ENCODE peak calls at places on chromosomes 3 and 15, in six cellular contexts. M is HCT116, H is GM12878, B is K562, T is A549, Y is WTC11. R is an unnamed sample.

GRCh38 chr3:105965384-105965783 is 96.6 kb upstream of the CBLB start:
- DNase-seq in M (no peak), H (no peak), B (no peak), T (no peak), Y (no peak), R (no peak)

GRCh38 chr3:180252683-180253082 is 215.9 kb upstream of the PEX5L start:
- DNase-seq in M (no peak), H (no peak), B (no peak), T (no peak), Y (no peak), R (no peak)

GRCh38 chr3:115659253-115659652 is 35.9 kb downstream of the GAP43 start:
- DNase-seq in M (no peak), H (no peak), B (no peak), T (no peak), Y (no peak), R (no peak)

GRCh38 chr15:78130466-78131294 is 565 bp downstream of the CIB2 start:
- DNase-seq in M (no peak), H (no peak), B (peak; percentile 46), T (peak; percentile 25), Y (peak; percentile 27), R (no peak)

GRCh38 chr3:17373304-17373703 is 369.1 kb downstream of the TBC1D5 start:
- DNase-seq in M (no peak), H (no peak), B (no peak), T (no peak), Y (no peak), R (no peak)

GRCh38 chr15:57485869-57486268 is 105.8 kb upstream of the MYZAP start:
- DNase-seq in M (peak; percentile 79), H (no peak), B (no peak), T (peak; percentile 88), Y (peak; percentile 44), R (no peak)

GRCh38 chr3:141331370-141332318 is 36.7 kb upstream of the ZBTB38 start:
- DNase-seq in M (peak; percentile 8), H (peak; percentile 69), B (peak; percentile 92), T (peak; percentile 97), Y (no peak), R (peak; percentile 93)

GRCh38 chr3:118960876-118961275 is 73.8 kb downstream of the IGSF11 start:
- DNase-seq in M (no peak), H (no peak), B (peak; percentile 45), T (no peak), Y (no peak), R (no peak)

GRCh38 chr3:17733270-17733669 is 9.2 kb downstream of the TBC1D5 start:
- DNase-seq in M (no peak), H (no peak), B (no peak), T (no peak), Y (no peak), R (no peak)

GRCh38 chr3:100954199-100954935 is 38.9 kb downstream of the ABI3BP start:
- DNase-seq in M (no peak), H (no peak), B (no peak), T (no peak), Y (no peak), R (no peak)

GRCh38 chr15:40340038-40340739 is 550 bp downstream of the CCDC9B start:
- DNase-seq in M (no peak), H (no peak), B (no peak), T (peak; percentile 13), Y (no peak), R (no peak)

GRCh38 chr15:68400066-68400456 is 31.9 kb downstream of the ITGA11 start:
- DNase-seq in M (no peak), H (no peak), B (no peak), T (peak; percentile 86), Y (no peak), R (no peak)

GRCh38 chr15:69992326-69992725 is 105.4 kb downstream of the TLE3 start:
- DNase-seq in M (no peak), H (no peak), B (no peak), T (no peak), Y (no peak), R (no peak)

GRCh38 chr15:90300988-90301715 is 35.7 kb downstream of the NGRN start:
- DNase-seq in M (peak; percentile 47), H (no peak), B (peak; percentile 88), T (peak; percentile 84), Y (peak; percentile 92), R (peak; percentile 73)

GRCh38 chr3:28053759-28054158 is 187.7 kb upstream of the CMC1 start:
- DNase-seq in M (peak; percentile 75), H (no peak), B (no peak), T (peak; percentile 46), Y (no peak), R (no peak)

GRCh38 chr3:30193625-30194044 is 412.8 kb upstream of the TGFBR2 start:
- DNase-seq in M (no peak), H (no peak), B (no peak), T (peak; percentile 53), Y (no peak), R (peak; percentile 86)

GRCh38 chr15:95439812-95440380 is 890.6 kb upstream of the NR2F2 start:
- DNase-seq in M (no peak), H (no peak), B (no peak), T (no peak), Y (no peak), R (no peak)

GRCh38 chr3:172129868-172130751 is 90.7 kb downstream of the FNDC3B start:
- DNase-seq in M (peak; percentile 91), H (no peak), B (peak; percentile 93), T (peak; percentile 97), Y (no peak), R (peak; percentile 99)

GRCh38 chr3:13357074-13357473 is 63.0 kb downstream of the NUP210 start:
- DNase-seq in M (no peak), H (no peak), B (no peak), T (no peak), Y (no peak), R (no peak)

GRCh38 chr3:13349823-13350222 is 70.3 kb downstream of the NUP210 start:
- DNase-seq in M (no peak), H (no peak), B (no peak), T (no peak), Y (no peak), R (no peak)

GRCh38 chr3:13353936-13354542 is 66.1 kb downstream of the NUP210 start:
- DNase-seq in M (no peak), H (no peak), B (peak; percentile 54), T (peak; percentile 15), Y (no peak), R (peak; percentile 50)

GRCh38 chr3:13348671-13349396 is 71.3 kb downstream of the NUP210 start:
- DNase-seq in M (no peak), H (no peak), B (no peak), T (no peak), Y (peak; percentile 38), R (peak; percentile 95)

DNA sequence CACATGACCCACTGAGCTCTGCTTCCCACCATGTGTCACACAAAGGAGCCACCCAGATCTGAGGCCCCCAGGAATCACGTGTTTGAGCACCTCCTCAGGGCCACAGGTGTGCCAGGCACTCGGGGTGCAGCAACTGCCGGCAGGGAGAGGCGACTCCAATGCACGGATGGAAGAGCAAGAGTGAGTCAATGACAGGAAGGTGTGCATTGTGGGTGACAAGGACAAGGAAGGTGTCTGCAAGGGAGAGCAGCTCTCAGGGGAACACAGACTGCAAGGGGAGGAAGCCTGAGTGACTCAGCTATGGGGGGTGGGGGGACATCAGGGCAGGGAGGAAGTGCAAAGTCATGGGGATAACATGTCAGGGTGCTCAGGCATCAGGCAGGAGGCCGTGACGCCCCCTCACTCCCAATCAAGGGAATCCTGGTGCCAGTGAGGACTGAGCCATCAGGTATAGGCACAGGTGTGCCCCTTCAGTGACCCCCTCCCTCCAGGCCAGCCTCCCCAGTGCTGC is 67.4 kb downstream of the NUP210 start:
- DNase-seq in M (no peak), H (no peak), B (peak; percentile 92), T (peak; percentile 12), Y (no peak), R (peak; percentile 96)
- TF ChIP-seq MAX in M (no peak), H (no peak), B (peak; percentile 63), T (no peak), Y (no peak), R (peak; percentile 79)

DNA sequence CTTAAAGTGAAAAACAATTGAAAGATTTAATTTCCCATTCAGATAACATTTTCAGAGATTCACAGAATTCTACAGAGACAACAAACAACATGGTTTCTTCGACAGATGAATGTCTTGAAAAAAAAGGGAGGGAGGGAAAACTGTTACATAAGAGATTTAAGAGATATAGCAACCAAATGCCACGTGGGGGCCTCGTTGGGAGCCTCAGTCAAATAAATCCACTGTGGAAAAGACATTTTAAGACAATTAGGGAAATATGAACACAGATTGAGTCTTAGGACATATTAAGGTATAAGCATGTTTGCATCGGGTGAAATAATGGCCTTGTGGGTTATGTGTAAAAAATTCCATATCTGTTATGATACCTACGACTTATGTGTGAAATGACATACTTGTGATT is 5.0 kb upstream of the PRRT3 start:
- DNase-seq in M (no peak), H (no peak), B (peak; percentile 38), T (no peak), Y (no peak), R (peak; percentile 53)
- TF ChIP-seq MAX in M (no peak), H (no peak), B (no peak), T (peak; percentile 19), Y (no peak), R (peak; percentile 63)

GRCh38 chr3:156563900-156564682 is 9.2 kb upstream of the SSR3 start:
- DNase-seq in M (no peak), H (no peak), B (no peak), T (no peak), Y (no peak), R (no peak)
- TF ChIP-seq MAX in M (no peak), H (no peak), B (no peak), T (no peak), Y (no peak), R (no peak)

GRCh38 chr3:13416002-13416793 is 3.9 kb downstream of the NUP210 start:
- DNase-seq in M (no peak), H (no peak), B (no peak), T (peak; percentile 11), Y (peak; percentile 62), R (peak; percentile 38)

GRCh38 chr3:13419356-13420050 is 619 bp downstream of the NUP210 start:
- DNase-seq in M (no peak), H (no peak), B (peak; percentile 68), T (peak; percentile 48), Y (peak; percentile 44), R (peak; percentile 62)

GRCh38 chr3:13424111-13424844 is 4.2 kb upstream of the NUP210 start:
- DNase-seq in M (no peak), H (no peak), B (no peak), T (no peak), Y (no peak), R (no peak)

GRCh38 chr3:13420817-13421755 is 964 bp upstream of the NUP210 start:
- DNase-seq in M (no peak), H (peak; percentile 57), B (peak; percentile 91), T (no peak), Y (peak; percentile 24), R (peak; percentile 50)

DNA sequence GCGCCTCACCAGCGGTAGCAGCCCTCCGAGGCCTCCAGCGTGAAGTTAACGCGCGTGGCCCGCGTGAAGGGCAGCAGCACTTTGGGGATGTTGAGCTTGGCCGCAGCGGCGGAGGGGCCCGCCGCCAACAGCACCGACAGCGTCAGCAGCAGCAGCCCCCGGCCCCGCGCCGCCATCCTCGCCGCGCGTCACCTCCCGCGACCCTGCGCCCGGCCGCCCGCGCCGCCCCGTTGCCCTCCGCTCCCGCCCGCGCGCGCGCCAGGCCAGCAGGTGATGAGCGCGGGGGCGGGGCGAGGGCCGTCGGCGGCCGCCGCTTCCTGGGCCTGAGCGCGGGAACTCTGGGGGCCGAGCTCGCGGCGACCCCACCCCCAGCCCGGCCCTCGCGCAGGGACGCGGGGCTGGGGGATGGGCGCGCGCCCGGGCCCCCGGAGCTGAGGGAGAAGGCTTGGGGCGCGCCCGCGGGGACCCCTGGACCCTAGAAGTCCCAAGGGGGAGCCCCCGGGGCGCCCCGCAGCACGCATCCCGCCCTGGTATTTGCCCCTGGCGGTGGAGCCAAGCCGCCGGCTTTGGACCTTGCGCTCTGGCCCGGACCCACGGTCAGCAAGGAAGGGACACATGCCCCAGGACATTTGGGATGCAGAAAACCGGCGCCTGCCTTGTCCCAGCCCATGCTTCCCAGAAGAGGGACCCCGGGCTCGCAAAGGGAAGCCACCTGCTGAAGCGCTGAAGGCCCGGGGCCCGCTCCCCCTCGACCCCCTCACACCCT is at the start of gene NUP210:
- DNase-seq in M (no peak), H (no peak), B (peak; percentile 91), T (peak; percentile 57), Y (peak; percentile 70), R (peak; percentile 79)
- TF ChIP-seq MAX in M (peak; percentile 12), H (no peak), B (no peak), T (no peak), Y (no peak), R (no peak)

R was measured in NB4.